ENCODE peak calls at places on chromosomes 7 and 10, in nine cellular contexts. M is mesendoderm, T is tibial nerve, Y is GM23248, A is astrocyte, E is keratinocyte, F is left lung, O is pancreas, U is upper lobe of left lung. X is an unnamed sample. For H3K4me1, the result is how much of the 10 kb centered on the place peaks cover.

GRCh38 chr7:145360511-145361100 is 524.8 kb upstream of the TPK1 start:
- DNase-seq in A (no peak), U (peak), Y (no peak), E (no peak), F (no peak), M (no peak), T (no peak), O (no peak), X (no peak)

GRCh38 chr7:64541438-64542359 is 21.2 kb downstream of the ZNF680 start:
- DNase-seq in O (no peak), E (no peak), U (no peak), F (no peak), M (no peak), A (peak), Y (peak), T (no peak), X (no peak)

GRCh38 chr10:105644978-105645377 is 1003.9 kb downstream of the SORCS3 start:
- DNase-seq in T (no peak), U (no peak), A (no peak), O (no peak), F (no peak), M (no peak), Y (no peak), E (no peak), X (no peak)

GRCh38 chr7:135210818-135211178 is 528 bp downstream of the WDR91 start:
- DNase-seq in F (no peak), U (no peak), A (no peak), E (no peak), Y (peak), T (no peak), O (no peak), M (peak), X (no peak)

GRCh38 chr7:150322833-150323681 is at the start of the genes ACTR3C and LRRC61:
- DNase-seq in Y (no peak), A (no peak), O (peak), F (peak), M (no peak), T (no peak), E (no peak), U (peak), X (peak)

GRCh38 chr10:113177163-113177935 is 227.3 kb downstream of the TCF7L2 start:
- DNase-seq in E (no peak), O (no peak), U (no peak), M (no peak), A (no peak), F (no peak), T (no peak), Y (no peak), X (no peak)

GRCh38 chr10:132880148-132880981 is 62.0 kb downstream of the CFAP46 start:
- DNase-seq in E (no peak), Y (no peak), F (peak), U (peak), A (no peak), M (no peak), O (no peak), T (no peak), X (no peak)

GRCh38 chr7:153567426-153567825 is 484.8 kb upstream of the DPP6 start:
- DNase-seq in M (no peak), F (peak), E (peak), A (no peak), Y (no peak), T (peak), U (no peak), O (no peak), X (no peak)

GRCh38 chr10:111206521-111206920 is 129.7 kb downstream of the ADRA2A start:
- DNase-seq in M (no peak), F (no peak), U (no peak), O (no peak), T (no peak), A (no peak), Y (peak), E (no peak), X (no peak)

GRCh38 chr10:11898372-11899066 is 75.4 kb downstream of the PROSER2 start:
- DNase-seq in M (peak), U (peak), O (peak), A (no peak), E (no peak), Y (no peak), T (no peak), F (no peak), X (no peak)

GRCh38 chr10:132448248-132448731 is 51.3 kb downstream of the PWWP2B start:
- DNase-seq in A (no peak), U (peak), Y (peak), O (peak), T (peak), M (peak), E (peak), F (peak), X (no peak)

GRCh38 chr7:107492875-107493274 is 23.0 kb downstream of the GPR22 start:
- DNase-seq in Y (no peak), F (no peak), E (no peak), T (no peak), O (no peak), A (no peak), U (no peak), M (no peak), X (no peak)

GRCh38 chr10:93280699-93281366 is 201.3 kb downstream of the MYOF start:
- DNase-seq in O (no peak), E (no peak), Y (no peak), A (no peak), T (no peak), M (peak), U (peak), F (no peak), X (no peak)

GRCh38 chr10:42990721-42991441 is 86.0 kb upstream of the RET start:
- DNase-seq in F (no peak), U (no peak), Y (no peak), M (no peak), T (no peak), E (no peak), A (no peak), O (no peak), X (no peak)

GRCh38 chr10:52644678-52645434 is 127.7 kb downstream of the MBL2 start:
- DNase-seq in T (peak), U (no peak), F (no peak), M (peak), E (peak), Y (peak), O (peak), A (peak), X (no peak)

GRCh38 chr7:28138837-28139236 is 41.8 kb downstream of the JAZF1 start:
- DNase-seq in U (no peak), T (no peak), A (no peak), E (no peak), O (no peak), F (no peak), Y (no peak), M (no peak), X (no peak)

GRCh38 chr7:53541467-53541866 is 506.0 kb downstream of the POM121L12 start:
- DNase-seq in A (no peak), T (no peak), F (no peak), O (no peak), Y (no peak), E (no peak), U (no peak), M (no peak), X (no peak)

GRCh38 chr7:98295467-98296220 is 14.2 kb downstream of the BRI3 start:
- DNase-seq in M (no peak), T (no peak), Y (peak), F (no peak), E (no peak), A (no peak), O (no peak), U (peak), X (no peak)

GRCh38 chr10:130339091-130339490 is 202.9 kb downstream of the GLRX3 start:
- DNase-seq in T (no peak), U (no peak), Y (no peak), O (no peak), E (no peak), M (no peak), A (no peak), F (no peak), X (no peak)

GRCh38 chr7:151759591-151760042 is 117.3 kb downstream of the PRKAG2 start:
- DNase-seq in Y (peak), M (peak), T (peak), A (peak), U (no peak), F (peak), E (peak), O (peak), X (no peak)

GRCh38 chr10:44383749-44384600 is 922 bp downstream of the CXCL12 start:
- DNase-seq in O (peak), U (peak), M (peak), A (no peak), T (no peak), F (no peak), E (no peak), Y (peak), X (no peak)

GRCh38 chr10:5293691-5294550 is 70.8 kb upstream of the UCN3 start:
- DNase-seq in M (peak), A (no peak), T (peak), E (peak), O (peak), U (peak), Y (peak), F (peak), X (peak)

GRCh38 chr7:102303669-102304422 is 17.2 kb downstream of the SH2B2 start:
- DNase-seq in M (no peak), F (no peak), O (no peak), E (no peak), A (no peak), Y (no peak), T (no peak), U (no peak), X (no peak)

GRCh38 chr7:102304668-102305067 is 18.0 kb downstream of the SH2B2 start:
- DNase-seq in A (no peak), Y (no peak), E (no peak), T (no peak), U (no peak), M (no peak), O (no peak), F (no peak), X (no peak)

GRCh38 chr7:102310414-102310815 is 23.7 kb downstream of the SH2B2 start:
- DNase-seq in A (no peak), E (no peak), O (no peak), Y (no peak), F (no peak), T (no peak), M (no peak), U (no peak), X (no peak)

GRCh38 chr7:102305414-102306268 is 19.0 kb downstream of the SH2B2 start:
- DNase-seq in M (no peak), E (no peak), A (no peak), O (no peak), Y (no peak), T (no peak), F (no peak), U (no peak), X (no peak)

DNA sequence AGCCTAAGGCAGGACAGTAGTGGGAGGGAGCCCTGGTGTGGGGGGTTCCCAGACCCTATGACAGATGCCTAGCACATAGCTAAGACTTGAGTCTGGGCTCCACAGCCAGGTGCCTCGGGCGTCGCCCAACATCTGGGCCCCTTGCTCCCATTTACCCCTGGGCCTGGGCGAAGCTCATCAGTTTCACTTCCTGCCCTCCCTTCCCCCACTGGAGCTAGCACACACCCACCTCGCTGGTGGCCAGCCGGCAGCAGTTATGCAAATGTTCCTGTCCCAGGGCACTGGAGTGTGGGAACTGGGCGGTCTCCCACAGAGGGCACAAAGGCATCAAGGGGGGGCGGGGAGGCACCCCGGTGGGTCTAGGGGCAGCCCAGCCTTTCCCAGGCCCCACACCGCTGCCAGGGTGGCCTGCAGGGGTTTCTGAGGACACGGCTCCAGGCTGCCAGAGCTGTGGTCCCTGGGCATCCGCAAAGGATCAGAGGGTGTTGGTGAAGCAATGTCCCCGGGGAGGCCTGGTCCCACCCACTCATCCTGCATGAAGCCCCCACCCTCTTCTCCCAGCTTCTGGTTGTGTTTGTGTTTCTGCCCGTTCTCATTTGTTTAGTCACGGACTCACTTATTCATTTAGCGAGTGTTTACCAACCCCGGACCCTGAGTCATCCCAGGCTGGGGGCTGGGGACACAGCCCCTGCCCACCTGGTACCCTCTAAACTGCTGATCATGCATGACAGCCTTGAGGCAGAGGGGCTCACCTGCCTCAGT is 20.4 kb downstream of the SH2B2 start:
- DNase-seq in O (no peak), E (no peak), T (peak), F (peak), Y (peak), A (peak), U (no peak), M (peak), X (no peak)
- H3K27ac ChIP-seq in O (no peak), E (no peak), T (peak), F (no peak), Y (no peak), A (no peak), U (peak), M (no peak), X (no peak)

GRCh38 chr7:69753981-69754380 is 155.7 kb downstream of the AUTS2 start:
- DNase-seq in F (no peak), M (no peak), Y (no peak), U (no peak), E (no peak), A (no peak), T (no peak), O (no peak), X (no peak)
- H3K4me1 ChIP-seq in F (under half), M (under half), Y (under half), U (under half), E (under half), A (under half), T (under half), O (under half), X (under half)

GRCh38 chr7:25854059-25854458 is 297.9 kb upstream of the NFE2L3 start:
- DNase-seq in M (no peak), A (no peak), T (no peak), E (no peak), F (no peak), U (no peak), O (no peak), Y (peak), X (no peak)
- H3K4me3 ChIP-seq in M (no peak), A (no peak), T (no peak), E (no peak), F (no peak), U (no peak), O (no peak), Y (peak), X (no peak)

GRCh38 chr10:484925-485661 is 204.4 kb downstream of the DIP2C start:
- DNase-seq in E (no peak), M (no peak), F (no peak), Y (peak), O (no peak), U (no peak), T (no peak), A (no peak), X (no peak)
- H3K27ac ChIP-seq in E (no peak), M (no peak), F (peak), Y (peak), O (peak), U (peak), T (peak), A (peak), X (peak)

GRCh38 chr7:95472521-95473160 is 13.1 kb upstream of the ASB4 start:
- DNase-seq in U (no peak), O (no peak), M (peak), A (peak), F (no peak), T (peak), E (no peak), Y (peak), X (no peak)
- H3K4me1 ChIP-seq in U (under half), O (under half), M (under half), A (under half), F (under half), T (under half), E (under half), Y (under half), X (under half)

DNA sequence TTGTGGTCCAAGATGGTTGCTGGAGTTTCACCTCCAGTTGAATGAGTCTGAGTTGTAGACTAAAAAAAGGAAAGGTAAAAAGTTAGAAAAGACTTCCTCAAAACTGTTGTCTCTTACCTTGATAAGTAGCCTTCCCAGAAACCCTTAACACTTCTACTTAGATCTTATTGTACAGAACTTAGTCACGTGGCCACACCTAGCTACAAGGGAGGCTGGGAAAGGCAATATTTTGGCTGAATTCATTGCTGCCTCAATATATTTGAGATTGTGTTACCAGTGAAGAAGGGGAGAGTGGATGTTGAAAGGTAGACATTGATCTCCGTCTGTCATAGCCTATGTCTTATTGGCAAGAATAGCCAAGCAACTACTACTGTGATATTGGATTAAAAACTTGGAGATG is 35.5 kb upstream of the VDAC2 start:
- DNase-seq in T (no peak), E (no peak), U (no peak), O (no peak), Y (no peak), A (no peak), F (no peak), M (no peak), X (no peak)
- H3K4me3 ChIP-seq in T (no peak), E (no peak), U (no peak), O (no peak), Y (no peak), A (no peak), F (no peak), M (no peak), X (no peak)

DNA sequence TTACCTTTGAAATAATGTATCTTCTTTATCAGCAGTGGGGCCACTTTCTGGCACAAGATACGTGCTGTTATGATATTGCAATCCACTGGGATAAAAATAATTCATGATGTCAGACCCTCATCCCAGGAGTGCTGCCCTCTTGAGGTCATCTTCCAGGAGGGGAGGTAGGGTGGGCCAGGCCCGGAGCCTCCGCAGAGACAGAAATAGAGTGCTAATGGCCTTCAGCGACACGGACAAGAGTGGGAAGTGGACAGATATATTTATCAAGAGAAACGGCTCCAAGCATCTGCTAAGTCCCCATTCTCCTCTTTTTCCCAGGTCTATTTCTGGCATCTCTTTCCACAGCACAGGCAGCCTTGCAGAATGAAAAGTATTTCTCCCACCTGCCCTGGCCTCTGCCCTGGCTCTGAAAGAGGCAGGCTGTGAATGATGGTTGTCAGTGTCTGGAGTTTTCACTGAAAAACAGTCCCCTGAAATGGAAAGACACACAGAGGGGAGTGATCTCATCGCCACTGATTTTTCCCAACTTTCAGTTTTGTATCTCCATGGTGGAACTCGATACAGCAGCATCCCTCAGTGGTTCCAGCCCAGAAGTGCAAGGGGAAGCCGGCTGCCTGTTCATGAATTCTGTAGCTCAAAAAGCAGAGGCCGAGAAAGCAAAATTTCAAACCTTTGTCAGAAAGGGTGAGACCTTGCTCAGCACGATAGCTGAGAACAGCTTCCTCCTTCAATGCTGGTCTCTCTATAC is 251.7 kb upstream of the MYO3A start:
- DNase-seq in F (no peak), Y (peak), T (no peak), M (peak), U (no peak), A (peak), E (no peak), O (no peak), X (no peak)
- H3K27ac ChIP-seq in F (no peak), Y (no peak), T (no peak), M (no peak), U (no peak), A (no peak), E (no peak), O (no peak), X (no peak)

GRCh38 chr7:93164766-93165165 is 16.6 kb upstream of the SAMD9L start:
- DNase-seq in F (no peak), A (no peak), M (no peak), O (no peak), U (no peak), E (no peak), Y (no peak), T (no peak), X (no peak)
- H3K4me1 ChIP-seq in F (under half), A (under half), M (under half), O (under half), U (under half), E (under half), Y (under half), T (under half), X (under half)

GRCh38 chr10:60280475-60280874 is 109.2 kb downstream of the ANK3 start:
- DNase-seq in U (no peak), Y (no peak), A (no peak), M (no peak), E (no peak), T (no peak), F (no peak), O (no peak), X (no peak)

GRCh38 chr10:60281331-60281730 is 108.3 kb downstream of the ANK3 start:
- DNase-seq in O (no peak), U (no peak), A (no peak), M (no peak), T (no peak), F (no peak), Y (no peak), E (no peak), X (no peak)

GRCh38 chr10:60282771-60283353 is 106.8 kb downstream of the ANK3 start:
- DNase-seq in Y (peak), M (no peak), T (no peak), F (peak), A (peak), E (no peak), O (no peak), U (no peak), X (no peak)

GRCh38 chr10:60281792-60282353 is 107.8 kb downstream of the ANK3 start:
- DNase-seq in T (no peak), U (no peak), O (no peak), F (no peak), A (no peak), E (no peak), M (peak), Y (no peak), X (no peak)

DNA sequence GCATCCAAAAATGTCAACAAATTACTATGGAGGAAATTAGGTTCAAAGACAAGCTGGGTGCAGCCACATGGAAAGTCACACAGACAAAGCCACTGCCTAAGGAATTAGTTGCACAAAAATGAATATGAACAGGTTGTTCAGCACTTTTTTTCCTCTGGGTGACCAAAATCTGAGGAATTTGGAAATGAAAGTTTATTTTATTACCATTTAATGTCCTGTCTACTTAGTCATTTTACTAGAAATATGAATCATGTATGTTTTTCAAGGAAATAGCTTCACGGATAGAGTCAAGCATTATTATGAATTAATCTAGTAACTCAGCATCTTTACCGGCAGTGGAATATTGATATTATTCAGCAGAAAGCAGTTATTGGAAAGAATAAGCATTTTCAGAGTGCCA is 106.3 kb downstream of the ANK3 start:
- DNase-seq in T (no peak), E (no peak), Y (peak), O (no peak), U (no peak), M (no peak), A (no peak), F (no peak), X (no peak)
- H3K4me3 ChIP-seq in T (no peak), E (no peak), Y (peak), O (no peak), U (no peak), M (no peak), A (peak), F (no peak), X (no peak)